ENCODE peak calls at places on chromosomes 1 and 21, in nine cellular contexts. X is B cell; Z is activated CD8-positive, alpha-beta memory T cell treated with anti-CD3 and anti-CD28 coated beads for 4 hours; K is myocyte; T is neural crest cell; B is HFFc6; M is OCI-LY7; I is Ammon's horn; H is NCI-H2029. A is an unnamed sample.

GRCh38 chr1:240693036-240693435 is 81.1 kb upstream of the GREM2 start:
- DNase-seq in M (no peak), H (no peak), X (no peak), K (no peak), I (no peak), B (no peak), Z (no peak), T (no peak), A (no peak)

GRCh38 chr1:4653796-4654715 is at the start of gene AJAP1:
- DNase-seq in T (peak), K (no peak), X (no peak), I (peak), Z (no peak), B (no peak), M (no peak), H (no peak), A (no peak)

GRCh38 chr1:224182057-224182865 is 779 bp upstream of the DEGS1 start:
- DNase-seq in X (peak), H (peak), T (no peak), I (no peak), B (no peak), Z (no peak), M (peak), K (no peak), A (no peak)

GRCh38 chr1:240109130-240109529 is 17.4 kb downstream of the FMN2 start:
- DNase-seq in T (no peak), M (no peak), Z (no peak), B (peak), I (no peak), H (no peak), K (no peak), X (no peak), A (no peak)

GRCh38 chr1:90402893-90403849 is 313.9 kb downstream of the BARHL2 start:
- DNase-seq in I (peak), B (peak), M (no peak), Z (no peak), T (no peak), K (peak), H (peak), X (no peak), A (peak)

GRCh38 chr21:45018131-45019075 is 56.0 kb upstream of the ADARB1 start:
- DNase-seq in I (no peak), M (no peak), B (no peak), T (no peak), Z (no peak), H (no peak), K (no peak), X (peak), A (no peak)

GRCh38 chr1:222926566-222926965 is 111.7 kb downstream of the DISP1 start:
- DNase-seq in Z (no peak), H (peak), I (no peak), X (no peak), T (no peak), K (no peak), B (no peak), M (no peak), A (no peak)

GRCh38 chr1:217493290-217493689 is 137.6 kb downstream of the GPATCH2 start:
- DNase-seq in K (no peak), H (peak), T (no peak), X (no peak), I (no peak), Z (no peak), M (no peak), B (peak), A (no peak)

GRCh38 chr1:204103121-204103741 is 30.3 kb downstream of the SOX13 start:
- DNase-seq in B (peak), Z (no peak), I (no peak), K (peak), T (no peak), H (no peak), M (no peak), X (no peak), A (no peak)

GRCh38 chr1:172929006-172929405 is 121.7 kb downstream of the TNFSF18 start:
- DNase-seq in Z (no peak), B (peak), H (no peak), I (no peak), K (no peak), X (no peak), T (no peak), M (no peak), A (no peak)

GRCh38 chr1:161092621-161093028 is 3.3 kb upstream of the NECTIN4 start:
- DNase-seq in H (no peak), I (no peak), K (no peak), Z (peak), B (no peak), X (no peak), M (no peak), T (no peak), A (no peak)